ENCODE peak calls at places on chromosomes 3 and 15, in nine cellular contexts. D, T, J, A, M, H, R, K and X are unnamed samples.

GRCh38 chr15:48644827-48645557 is 517 bp downstream of the FBN1 start:
- DNase-seq in J (no peak), T (no peak), M (no peak), H (no peak), A (peak; percentile 80), K (no peak), D (no peak), R (peak; percentile 85), X (peak; percentile 69)

GRCh38 chr3:125280966-125281365 is 68.4 kb upstream of the SLC12A8 start:
- DNase-seq in H (no peak), J (no peak), R (no peak), M (no peak), D (peak; percentile 21), T (no peak), A (no peak), K (peak; percentile 3), X (no peak)

GRCh38 chr3:44883999-44884431 is 9.6 kb downstream of the TGM4 start:
- DNase-seq in R (peak; percentile 30), M (no peak), J (no peak), D (no peak), H (no peak), T (no peak), A (no peak), K (no peak), X (no peak)

GRCh38 chr15:74295800-74296199 is 59.7 kb downstream of the CCDC33 start:
- DNase-seq in M (no peak), K (no peak), R (no peak), D (peak; percentile 25), J (no peak), H (no peak), A (no peak), T (no peak), X (no peak)

GRCh38 chr15:27744651-27745050 is 354.5 kb downstream of the OCA2 start:
- DNase-seq in R (no peak), M (no peak), D (no peak), J (peak; percentile 55), K (no peak), A (no peak), H (no peak), T (no peak), X (peak; percentile 15)

GRCh38 chr15:64525828-64526530 is 65.6 kb downstream of the ZNF609 start:
- DNase-seq in D (no peak), J (no peak), T (no peak), K (no peak), A (no peak), M (no peak), H (no peak), R (no peak), X (no peak)

GRCh38 chr15:71660501-71660900 is 149.9 kb upstream of the NR2E3 start:
- DNase-seq in H (no peak), T (no peak), A (no peak), R (no peak), M (no peak), K (no peak), J (peak; percentile 81), D (no peak), X (no peak)

GRCh38 chr15:29812384-29812694 is 9.9 kb downstream of the TJP1 start:
- DNase-seq in K (no peak), A (no peak), H (no peak), D (no peak), M (no peak), R (no peak), J (no peak), T (no peak), X (no peak)

GRCh38 chr3:69081583-69082262 is 1.6 kb upstream of the UBA3 start:
- DNase-seq in J (no peak), H (no peak), A (no peak), R (peak; percentile 38), K (no peak), D (peak; percentile 40), T (no peak), M (no peak), X (no peak)

GRCh38 chr15:66489179-66489791 is 8.3 kb downstream of the SNAPC5 start:
- DNase-seq in R (no peak), T (no peak), A (no peak), J (no peak), K (no peak), D (no peak), H (no peak), M (no peak), X (no peak)

GRCh38 chr3:113103588-113103987 is 107.8 kb upstream of the BOC start:
- DNase-seq in T (no peak), D (no peak), R (no peak), K (peak; percentile 71), A (no peak), H (no peak), M (no peak), J (no peak), X (no peak)

GRCh38 chr15:97461212-97461611 is 499.3 kb upstream of the ARRDC4 start:
- DNase-seq in J (no peak), K (no peak), M (no peak), R (no peak), A (no peak), H (no peak), T (no peak), D (no peak), X (no peak)

GRCh38 chr3:40054568-40055222 is 245.3 kb downstream of the MYRIP start:
- DNase-seq in K (no peak), H (no peak), D (no peak), T (no peak), A (no peak), J (no peak), R (no peak), M (no peak), X (no peak)

GRCh38 chr15:36982441-36982840 is 117.9 kb downstream of the MEIS2 start:
- DNase-seq in K (no peak), D (no peak), J (no peak), M (no peak), H (no peak), R (no peak), T (no peak), A (no peak), X (no peak)

GRCh38 chr3:186024210-186024609 is 84.7 kb downstream of the ETV5 start:
- DNase-seq in D (no peak), J (peak; percentile 87), T (no peak), K (no peak), M (no peak), H (no peak), R (no peak), A (no peak), X (peak; percentile 74)

GRCh38 chr3:15211934-15212333 is 5.9 kb downstream of the CAPN7 start:
- DNase-seq in M (no peak), K (no peak), R (no peak), A (no peak), T (no peak), J (no peak), D (no peak), H (no peak), X (no peak)

GRCh38 chr15:80478075-80478474 is 73.9 kb downstream of the ARNT2 start:
- DNase-seq in D (no peak), M (no peak), J (no peak), T (no peak), K (no peak), R (no peak), H (no peak), A (no peak), X (no peak)

GRCh38 chr3:174812172-174812862 is 46.8 kb upstream of the NAALADL2 start:
- DNase-seq in D (no peak), H (no peak), K (no peak), J (no peak), A (no peak), T (no peak), M (no peak), R (no peak), X (no peak)

GRCh38 chr3:132595036-132595435 is 2.0 kb upstream of the ACKR4 start:
- DNase-seq in R (no peak), H (no peak), T (no peak), M (no peak), A (no peak), D (no peak), K (no peak), J (no peak), X (no peak)
- TF ChIP-seq EP300 in R (no peak), H (no peak), T (no peak), M (no peak), A (no peak), D (no peak), K (no peak), J (no peak), X (no peak)

DNA sequence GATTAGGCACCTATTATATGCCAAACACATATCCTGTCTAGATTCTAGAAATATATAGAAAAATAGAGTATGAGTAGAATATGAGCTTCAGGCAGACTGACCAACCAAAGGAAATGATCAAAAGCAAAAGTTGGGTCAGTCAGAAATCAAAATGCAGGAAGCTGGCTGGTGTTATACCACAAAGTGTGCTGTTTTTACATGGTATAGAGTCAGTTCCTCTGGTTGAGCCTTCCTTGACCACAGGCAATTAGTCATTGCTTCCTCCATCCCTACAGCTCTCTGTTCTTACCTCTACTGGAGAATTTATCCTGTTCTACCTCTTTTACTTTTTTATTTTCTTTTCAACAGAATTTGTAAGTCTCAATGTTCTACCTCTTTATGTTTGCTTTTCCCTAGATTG is 149.8 kb downstream of the TMCO5A start:
- DNase-seq in T (no peak), K (no peak), A (no peak), D (no peak), J (no peak), H (no peak), M (no peak), R (no peak), X (no peak)
- TF ChIP-seq POLR2AphosphoS5 in T (no peak), K (no peak), A (no peak), D (no peak), J (no peak), H (no peak), M (no peak), R (no peak), X (no peak)

GRCh38 chr3:42403737-42404136 is 6.7 kb downstream of the LYZL4 start:
- DNase-seq in J (no peak), T (no peak), H (no peak), A (no peak), R (no peak), D (no peak), K (no peak), M (no peak), X (no peak)

GRCh38 chr3:42402394-42403100 is 7.9 kb downstream of the LYZL4 start:
- DNase-seq in K (no peak), J (no peak), R (no peak), T (no peak), A (no peak), D (no peak), M (no peak), H (no peak), X (no peak)

GRCh38 chr3:42394579-42395288 is 15.7 kb downstream of the LYZL4 start:
- DNase-seq in M (no peak), K (no peak), D (no peak), T (no peak), R (no peak), A (no peak), H (no peak), J (no peak), X (no peak)

GRCh38 chr3:42397644-42398043 is 12.8 kb downstream of the LYZL4 start:
- DNase-seq in T (no peak), K (no peak), D (no peak), H (no peak), R (no peak), A (no peak), J (no peak), M (no peak), X (no peak)

GRCh38 chr3:42398080-42398479 is 12.3 kb downstream of the LYZL4 start:
- DNase-seq in R (no peak), D (no peak), J (no peak), H (no peak), M (no peak), T (no peak), K (no peak), A (no peak), X (no peak)
- TF ChIP-seq EP300 in R (no peak), D (no peak), J (no peak), H (no peak), M (no peak), T (no peak), K (no peak), A (no peak), X (no peak)

GRCh38 chr3:89179355-89179997 is 72.1 kb downstream of the EPHA3 start:
- DNase-seq in M (no peak), T (no peak), H (no peak), R (no peak), A (no peak), K (no peak), J (no peak), D (no peak), X (no peak)
- TF ChIP-seq POLR2AphosphoS5 in M (no peak), T (no peak), H (no peak), R (no peak), A (no peak), K (no peak), J (no peak), D (no peak), X (no peak)